ENCODE peak calls at places on chromosomes 13 and 19, in four cellular contexts. R is Panc1, L is cardiac fibroblast, O is AG09309. Q is an unnamed sample.

GRCh38 chr13:55160911-55161310 is 1979.8 kb upstream of the PRR20A start:
- DNase-seq in R (no peak), L (no peak), O (no peak), Q (no peak)

GRCh38 chr13:76610819-76611415 is 275.3 kb downstream of the KCTD12 start:
- DNase-seq in R (no peak), L (no peak), O (no peak), Q (no peak)

GRCh38 chr13:38685974-38686571 is 804 bp upstream of the FREM2 start:
- DNase-seq in R (no peak), L (peak), O (no peak), Q (no peak)

GRCh38 chr13:112587767-112588489 is at the start of gene TUBGCP3:
- DNase-seq in R (no peak), L (peak), O (peak), Q (peak)

GRCh38 chr19:11460207-11460606 is 20.6 kb downstream of the ELAVL3 start:
- DNase-seq in R (no peak), L (no peak), O (no peak), Q (no peak)

GRCh38 chr19:47032171-47032811 is 12.7 kb downstream of the NPAS1 start:
- DNase-seq in R (no peak), L (no peak), O (no peak), Q (peak)

GRCh38 chr19:47509973-47510372 is 4.9 kb downstream of the NAPA start:
- DNase-seq in R (no peak), L (no peak), O (no peak), Q (no peak)

GRCh38 chr13:99320693-99321481 is 13.7 kb upstream of the GPR183 start:
- DNase-seq in R (no peak), L (peak), O (peak), Q (no peak)

GRCh38 chr19:45168767-45169351 is 8.1 kb upstream of the NKPD1 start:
- DNase-seq in R (no peak), L (no peak), O (no peak), Q (no peak)

GRCh38 chr19:50703915-50704548 is 15.6 kb downstream of the SHANK1 start:
- DNase-seq in R (no peak), L (no peak), O (no peak), Q (peak)

GRCh38 chr13:71626396-71626795 is 240.6 kb downstream of the DACH1 start:
- DNase-seq in R (no peak), L (no peak), O (no peak), Q (peak)

GRCh38 chr13:69565334-69565733 is 542.3 kb upstream of the ATXN8OS start:
- DNase-seq in R (no peak), L (peak), O (no peak), Q (peak)

GRCh38 chr13:41652735-41653361 is 195.5 kb downstream of the RGCC start:
- DNase-seq in R (no peak), L (peak), O (no peak), Q (peak)

GRCh38 chr19:47778089-47778953 is at the start of gene SELENOW:
- DNase-seq in R (no peak), L (peak), O (no peak), Q (peak)

GRCh38 chr13:32316030-32316344 is 679 bp downstream of the BRCA2 start:
- DNase-seq in R (no peak), L (no peak), O (no peak), Q (no peak)

GRCh38 chr13:72864142-72865035 is 82.5 kb downstream of the PIBF1 start:
- DNase-seq in R (no peak), L (peak), O (peak), Q (no peak)

GRCh38 chr13:75841905-75842304 is 205.8 kb downstream of the LMO7 start:
- DNase-seq in R (no peak), L (no peak), O (no peak), Q (no peak)

GRCh38 chr19:15374796-15375440 is 4.7 kb downstream of the AKAP8 start:
- DNase-seq in R (no peak), L (peak), O (no peak), Q (no peak)

Q was measured in SK-N-DZ.